ENCODE peak calls at places on chromosome 18, in nine cellular contexts. One of them, this sample, is unnamed.

GRCh38 chr18:68962623-68963022 is 164.7 kb downstream of the CCDC102B start:
- DNase-seq in GM12865: no peak
- DNase-seq in heart right ventricle: no peak
- DNase-seq in prostate gland: no peak
- DNase-seq in cardiac muscle cell: no peak
- DNase-seq in AG04450: no peak
- DNase-seq in A673: no peak
- DNase-seq in coronary artery: no peak
- DNase-seq in uterus: no peak
- DNase-seq in this sample: no peak

GRCh38 chr18:26655614-26656400 is 107.5 kb upstream of the KCTD1 start:
- DNase-seq in GM12865: no peak
- DNase-seq in heart right ventricle: peak
- DNase-seq in prostate gland: peak
- DNase-seq in cardiac muscle cell: peak
- DNase-seq in AG04450: no peak
- DNase-seq in A673: peak
- DNase-seq in coronary artery: peak
- DNase-seq in uterus: peak
- DNase-seq in this sample: peak

GRCh38 chr18:79645291-79645983 is 34.2 kb upstream of the CTDP1 start:
- DNase-seq in GM12865: no peak
- DNase-seq in heart right ventricle: no peak
- DNase-seq in prostate gland: no peak
- DNase-seq in cardiac muscle cell: peak
- DNase-seq in AG04450: no peak
- DNase-seq in A673: no peak
- DNase-seq in coronary artery: no peak
- DNase-seq in uterus: no peak
- DNase-seq in this sample: no peak

GRCh38 chr18:63107171-63107850 is 212.3 kb downstream of the BCL2 start:
- DNase-seq in GM12865: peak
- DNase-seq in heart right ventricle: no peak
- DNase-seq in prostate gland: no peak
- DNase-seq in cardiac muscle cell: no peak
- DNase-seq in AG04450: no peak
- DNase-seq in A673: peak
- DNase-seq in coronary artery: no peak
- DNase-seq in uterus: no peak
- DNase-seq in this sample: no peak

GRCh38 chr18:57780318-57781127 is 22.6 kb downstream of the ATP8B1 start:
- DNase-seq in GM12865: peak
- DNase-seq in heart right ventricle: no peak
- DNase-seq in prostate gland: no peak
- DNase-seq in cardiac muscle cell: peak
- DNase-seq in AG04450: peak
- DNase-seq in A673: peak
- DNase-seq in coronary artery: no peak
- DNase-seq in uterus: no peak
- DNase-seq in this sample: peak

GRCh38 chr18:68438983-68439382 is 275.9 kb downstream of the TMX3 start:
- DNase-seq in GM12865: no peak
- DNase-seq in heart right ventricle: no peak
- DNase-seq in prostate gland: no peak
- DNase-seq in cardiac muscle cell: peak
- DNase-seq in AG04450: no peak
- DNase-seq in A673: peak
- DNase-seq in coronary artery: no peak
- DNase-seq in uterus: no peak
- DNase-seq in this sample: no peak

GRCh38 chr18:45402485-45403056 is 212.7 kb upstream of the SLC14A2 start:
- DNase-seq in GM12865: no peak
- DNase-seq in heart right ventricle: no peak
- DNase-seq in prostate gland: no peak
- DNase-seq in cardiac muscle cell: no peak
- DNase-seq in AG04450: no peak
- DNase-seq in A673: no peak
- DNase-seq in coronary artery: no peak
- DNase-seq in uterus: no peak
- DNase-seq in this sample: peak

GRCh38 chr18:54150226-54150625 is 74.2 kb downstream of the MBD2 start:
- DNase-seq in GM12865: no peak
- DNase-seq in heart right ventricle: no peak
- DNase-seq in prostate gland: no peak
- DNase-seq in cardiac muscle cell: no peak
- DNase-seq in AG04450: no peak
- DNase-seq in A673: no peak
- DNase-seq in coronary artery: no peak
- DNase-seq in uterus: no peak
- DNase-seq in this sample: no peak

GRCh38 chr18:58309610-58310239 is 265.7 kb downstream of the NEDD4L start:
- DNase-seq in GM12865: no peak
- DNase-seq in heart right ventricle: no peak
- DNase-seq in prostate gland: no peak
- DNase-seq in cardiac muscle cell: no peak
- DNase-seq in AG04450: no peak
- DNase-seq in A673: no peak
- DNase-seq in coronary artery: no peak
- DNase-seq in uterus: no peak
- DNase-seq in this sample: no peak

GRCh38 chr18:35422227-35422626 is 45.1 kb upstream of the ZNF396 start:
- DNase-seq in GM12865: no peak
- DNase-seq in heart right ventricle: no peak
- DNase-seq in prostate gland: no peak
- DNase-seq in cardiac muscle cell: no peak
- DNase-seq in AG04450: no peak
- DNase-seq in A673: no peak
- DNase-seq in coronary artery: no peak
- DNase-seq in uterus: no peak
- DNase-seq in this sample: no peak

GRCh38 chr18:80229766-80230745 is 17.3 kb downstream of the PARD6G start:
- DNase-seq in GM12865: no peak
- DNase-seq in heart right ventricle: no peak
- DNase-seq in prostate gland: no peak
- DNase-seq in cardiac muscle cell: no peak
- DNase-seq in AG04450: no peak
- DNase-seq in A673: no peak
- DNase-seq in coronary artery: no peak
- DNase-seq in uterus: no peak
- DNase-seq in this sample: no peak

GRCh38 chr18:56413862-56414261 is 224.5 kb downstream of the TXNL1 start:
- DNase-seq in GM12865: no peak
- DNase-seq in heart right ventricle: no peak
- DNase-seq in prostate gland: no peak
- DNase-seq in cardiac muscle cell: no peak
- DNase-seq in AG04450: no peak
- DNase-seq in A673: no peak
- DNase-seq in coronary artery: no peak
- DNase-seq in uterus: no peak
- DNase-seq in this sample: no peak

GRCh38 chr18:48142994-48143393 is 212.5 kb upstream of the SMAD2 start:
- DNase-seq in GM12865: no peak
- DNase-seq in heart right ventricle: no peak
- DNase-seq in prostate gland: no peak
- DNase-seq in cardiac muscle cell: no peak
- DNase-seq in AG04450: no peak
- DNase-seq in A673: no peak
- DNase-seq in coronary artery: no peak
- DNase-seq in uterus: no peak
- DNase-seq in this sample: no peak

GRCh38 chr18:62751341-62751821 is 36.0 kb downstream of the PHLPP1 start:
- DNase-seq in GM12865: peak
- DNase-seq in heart right ventricle: no peak
- DNase-seq in prostate gland: no peak
- DNase-seq in cardiac muscle cell: peak
- DNase-seq in AG04450: no peak
- DNase-seq in A673: peak
- DNase-seq in coronary artery: no peak
- DNase-seq in uterus: no peak
- DNase-seq in this sample: peak

GRCh38 chr18:9870431-9871023 is 15.2 kb upstream of the TXNDC2 start:
- DNase-seq in GM12865: no peak
- DNase-seq in heart right ventricle: no peak
- DNase-seq in prostate gland: no peak
- DNase-seq in cardiac muscle cell: no peak
- DNase-seq in AG04450: no peak
- DNase-seq in A673: no peak
- DNase-seq in coronary artery: no peak
- DNase-seq in uterus: no peak
- DNase-seq in this sample: no peak

DNA sequence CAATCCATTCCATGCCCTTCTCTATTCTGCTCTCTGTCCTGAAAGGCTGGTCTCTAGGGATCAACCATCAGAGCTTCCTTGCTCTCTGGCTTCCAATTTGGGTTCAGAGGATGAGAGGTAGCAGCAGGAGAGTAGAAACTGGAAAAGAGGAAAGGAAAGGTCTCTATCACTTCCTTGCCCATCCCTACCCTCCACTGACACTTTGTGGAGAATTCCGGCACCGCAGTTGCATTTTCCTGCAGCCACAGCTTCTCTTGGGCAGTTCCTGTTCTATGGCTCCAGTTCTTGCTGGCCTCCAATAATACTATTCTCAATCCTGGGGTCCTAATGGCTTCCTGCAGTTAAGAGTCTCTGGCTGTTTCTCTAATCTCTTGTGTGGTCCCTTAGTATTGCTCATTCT is 13.3 kb upstream of the IMPACT start:
- DNase-seq in GM12865: no peak
- DNase-seq in heart right ventricle: peak
- DNase-seq in prostate gland: no peak
- DNase-seq in cardiac muscle cell: peak
- DNase-seq in AG04450: no peak
- DNase-seq in A673: no peak
- DNase-seq in coronary artery: no peak
- DNase-seq in uterus: no peak
- DNase-seq in this sample: no peak
- TF ChIP-seq CTCF in GM12865: no peak
- TF ChIP-seq CTCF in heart right ventricle: peak
- TF ChIP-seq CTCF in prostate gland: no peak
- TF ChIP-seq CTCF in cardiac muscle cell: peak
- TF ChIP-seq CTCF in AG04450: peak
- TF ChIP-seq CTCF in A673: peak
- TF ChIP-seq CTCF in coronary artery: no peak
- TF ChIP-seq CTCF in uterus: no peak
- TF ChIP-seq CTCF in this sample: peak

GRCh38 chr18:5195656-5196055 is 1.4 kb downstream of the AKAIN1 start:
- DNase-seq in GM12865: no peak
- DNase-seq in heart right ventricle: no peak
- DNase-seq in prostate gland: no peak
- DNase-seq in cardiac muscle cell: no peak
- DNase-seq in AG04450: no peak
- DNase-seq in A673: no peak
- DNase-seq in coronary artery: no peak
- DNase-seq in uterus: no peak
- DNase-seq in this sample: no peak
- H3K4me3 ChIP-seq in GM12865: no peak
- H3K4me3 ChIP-seq in heart right ventricle: no peak
- H3K4me3 ChIP-seq in prostate gland: no peak
- H3K4me3 ChIP-seq in cardiac muscle cell: no peak
- H3K4me3 ChIP-seq in AG04450: no peak
- H3K4me3 ChIP-seq in A673: no peak
- H3K4me3 ChIP-seq in coronary artery: no peak
- H3K4me3 ChIP-seq in uterus: no peak
- H3K4me3 ChIP-seq in this sample: no peak

GRCh38 chr18:76928179-76928868 is 106.0 kb downstream of the ZNF236 start:
- DNase-seq in GM12865: no peak
- DNase-seq in heart right ventricle: no peak
- DNase-seq in prostate gland: no peak
- DNase-seq in cardiac muscle cell: no peak
- DNase-seq in AG04450: no peak
- DNase-seq in A673: no peak
- DNase-seq in coronary artery: no peak
- DNase-seq in uterus: no peak
- DNase-seq in this sample: no peak

GRCh38 chr18:76935722-76936337 is 113.5 kb downstream of the ZNF236 start:
- DNase-seq in GM12865: no peak
- DNase-seq in heart right ventricle: no peak
- DNase-seq in prostate gland: no peak
- DNase-seq in cardiac muscle cell: no peak
- DNase-seq in AG04450: no peak
- DNase-seq in A673: no peak
- DNase-seq in coronary artery: no peak
- DNase-seq in uterus: no peak
- DNase-seq in this sample: no peak

GRCh38 chr18:76936877-76937276 is 114.5 kb downstream of the ZNF236 start:
- DNase-seq in GM12865: no peak
- DNase-seq in heart right ventricle: no peak
- DNase-seq in prostate gland: no peak
- DNase-seq in cardiac muscle cell: no peak
- DNase-seq in AG04450: no peak
- DNase-seq in A673: no peak
- DNase-seq in coronary artery: no peak
- DNase-seq in uterus: no peak
- DNase-seq in this sample: no peak

GRCh38 chr18:76931171-76931570 is 108.8 kb downstream of the ZNF236 start:
- DNase-seq in GM12865: no peak
- DNase-seq in heart right ventricle: no peak
- DNase-seq in prostate gland: no peak
- DNase-seq in cardiac muscle cell: no peak
- DNase-seq in AG04450: no peak
- DNase-seq in A673: no peak
- DNase-seq in coronary artery: no peak
- DNase-seq in uterus: no peak
- DNase-seq in this sample: no peak

DNA sequence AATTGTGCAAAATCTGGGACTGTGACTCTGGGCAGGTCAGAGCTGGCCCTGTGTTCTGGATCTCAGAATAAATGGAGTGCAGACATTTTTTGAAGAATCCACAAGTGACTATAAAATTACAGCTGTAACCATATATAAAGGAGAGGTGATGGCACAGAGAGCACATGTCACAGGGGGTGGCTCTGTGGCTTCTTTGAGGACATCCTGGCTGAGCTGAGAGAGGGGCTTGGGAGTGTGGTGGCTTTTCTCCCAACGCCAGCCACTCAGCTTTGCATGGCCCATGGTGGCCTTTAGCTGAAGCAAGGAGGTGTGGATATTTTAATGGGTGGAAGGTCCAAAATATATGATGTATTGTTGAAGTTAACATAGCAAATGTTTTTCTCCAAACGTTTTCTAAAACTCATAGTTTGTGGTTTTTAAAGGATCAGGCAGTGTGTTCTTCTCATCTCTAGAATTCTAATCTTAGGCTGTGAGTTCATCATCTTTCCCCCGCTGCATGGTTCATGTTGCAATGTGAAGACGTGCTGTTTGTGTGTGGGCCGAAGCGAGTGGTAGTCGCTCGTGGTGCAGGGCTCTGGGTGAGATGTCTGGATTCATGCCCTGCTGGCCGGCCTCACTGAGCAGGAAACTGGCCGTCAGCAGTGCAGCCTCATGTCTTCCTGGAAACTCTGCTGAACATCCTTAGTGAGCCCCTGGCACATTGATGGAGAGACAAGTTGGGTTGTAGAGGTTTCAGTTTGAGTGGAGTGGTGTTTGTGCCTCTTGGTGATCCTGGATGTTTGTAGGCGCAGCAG is 109.9 kb downstream of the ZNF236 start:
- DNase-seq in GM12865: peak
- DNase-seq in heart right ventricle: peak
- DNase-seq in prostate gland: no peak
- DNase-seq in cardiac muscle cell: peak
- DNase-seq in AG04450: peak
- DNase-seq in A673: no peak
- DNase-seq in coronary artery: no peak
- DNase-seq in uterus: no peak
- DNase-seq in this sample: no peak
- TF ChIP-seq CTCF in GM12865: no peak
- TF ChIP-seq CTCF in heart right ventricle: no peak
- TF ChIP-seq CTCF in prostate gland: no peak
- TF ChIP-seq CTCF in cardiac muscle cell: no peak
- TF ChIP-seq CTCF in AG04450: no peak
- TF ChIP-seq CTCF in A673: no peak
- TF ChIP-seq CTCF in coronary artery: no peak
- TF ChIP-seq CTCF in uterus: no peak
- TF ChIP-seq CTCF in this sample: no peak

GRCh38 chr18:22914633-22915032 is 18.5 kb upstream of the RBBP8 start:
- DNase-seq in GM12865: no peak
- DNase-seq in heart right ventricle: no peak
- DNase-seq in prostate gland: no peak
- DNase-seq in cardiac muscle cell: no peak
- DNase-seq in AG04450: no peak
- DNase-seq in A673: no peak
- DNase-seq in coronary artery: no peak
- DNase-seq in uterus: no peak
- DNase-seq in this sample: no peak
- H3K4me3 ChIP-seq in GM12865: no peak
- H3K4me3 ChIP-seq in heart right ventricle: no peak
- H3K4me3 ChIP-seq in prostate gland: peak
- H3K4me3 ChIP-seq in cardiac muscle cell: no peak
- H3K4me3 ChIP-seq in AG04450: no peak
- H3K4me3 ChIP-seq in A673: no peak
- H3K4me3 ChIP-seq in coronary artery: no peak
- H3K4me3 ChIP-seq in uterus: no peak
- H3K4me3 ChIP-seq in this sample: no peak

This sample was measured in astrocyte of the spinal cord.